ENCODE peak calls at places on chromosomes 11 and 22, in four cellular contexts. Z is H1, K is H9, M is mesendoderm. X is an unnamed sample.

GRCh38 chr11:64849600-64850356 is 5.3 kb upstream of the CDC42BPG start:
- DNase-seq in Z (no peak), K (no peak), M (no peak), X (no peak)

GRCh38 chr11:80958414-80958813 is 1517.6 kb upstream of the TENM4 start:
- DNase-seq in Z (no peak), K (no peak), M (no peak), X (peak)

GRCh38 chr11:67293090-67293489 is 4.0 kb downstream of the ANKRD13D start:
- DNase-seq in Z (no peak), K (no peak), M (no peak), X (peak)

GRCh38 chr22:47238886-47239860 is 476.7 kb downstream of the TBC1D22A start:
- DNase-seq in Z (no peak), K (no peak), M (no peak), X (no peak)

GRCh38 chr11:119034813-119035212 is 4.1 kb upstream of the SLC37A4 start:
- DNase-seq in Z (no peak), K (no peak), M (no peak), X (no peak)

GRCh38 chr22:42202669-42203068 is 67.8 kb downstream of the TCF20 start:
- DNase-seq in Z (no peak), K (no peak), M (peak), X (peak)

GRCh38 chr11:2367266-2368160 is 9.6 kb upstream of the CD81 start:
- DNase-seq in Z (no peak), K (no peak), M (no peak), X (no peak)

GRCh38 chr11:26985941-26986340 is 8.0 kb upstream of the FIBIN start:
- DNase-seq in Z (no peak), K (no peak), M (no peak), X (peak)

GRCh38 chr22:50250555-50251471 is at the start of gene HDAC10:
- DNase-seq in Z (no peak), K (peak), M (peak), X (peak)

GRCh38 chr11:7892751-7893356 is 38.2 kb downstream of the OR10A6 start:
- DNase-seq in Z (no peak), K (no peak), M (peak), X (peak)

GRCh38 chr11:35387341-35387982 is 31.9 kb downstream of the SLC1A2 start:
- DNase-seq in Z (no peak), K (no peak), M (no peak), X (peak)

GRCh38 chr11:17504330-17505107 is 27.9 kb upstream of the ABCC8 start:
- DNase-seq in Z (no peak), K (peak), M (peak), X (peak)

GRCh38 chr22:36166518-36167220 is 6.1 kb upstream of the APOL3 start:
- DNase-seq in Z (no peak), K (no peak), M (no peak), X (no peak)

GRCh38 chr11:73752903-73753302 is 8.0 kb downstream of the RAB6A start:
- DNase-seq in Z (no peak), K (no peak), M (no peak), X (no peak)

GRCh38 chr11:124445646-124446139 is at the start of gene OR8B8:
- DNase-seq in Z (no peak), K (no peak), M (no peak), X (no peak)

GRCh38 chr22:20436309-20437252 is 1.0 kb downstream of the SCARF2 start:
- DNase-seq in Z (no peak), K (peak), M (peak), X (peak)

GRCh38 chr22:19510919-19511341 is 13.3 kb downstream of the CLDN5 start:
- DNase-seq in Z (no peak), K (no peak), M (no peak), X (no peak)

GRCh38 chr11:76604081-76604601 is 66.4 kb downstream of the LRRC32 start:
- DNase-seq in Z (no peak), K (peak), M (no peak), X (no peak)

GRCh38 chr22:33030923-33031525 is 27.2 kb downstream of the SYN3 start:
- DNase-seq in Z (no peak), K (no peak), M (peak), X (no peak)

GRCh38 chr11:76794371-76795284 is 11.5 kb downstream of the TSKU start:
- DNase-seq in Z (no peak), K (peak), M (no peak), X (no peak)

GRCh38 chr11:128757235-128757711 is 63.4 kb downstream of the FLI1 start:
- DNase-seq in Z (no peak), K (peak), M (peak), X (peak)

GRCh38 chr11:18527512-18527911 is 770 bp upstream of the TSG101 start:
- DNase-seq in Z (no peak), K (no peak), M (no peak), X (peak)

GRCh38 chr11:23112987-23113886 is 253.0 kb upstream of the CCDC179 start:
- DNase-seq in Z (no peak), K (peak), M (peak), X (peak)

GRCh38 chr11:2685566-2686359 is 14.0 kb downstream of the KCNQ1OT1 start:
- DNase-seq in Z (no peak), K (no peak), M (no peak), X (no peak)

GRCh38 chr11:32118025-32118974 is 27.4 kb downstream of the RCN1 start:
- DNase-seq in Z (no peak), K (no peak), M (no peak), X (peak)

GRCh38 chr11:118672865-118673264 is 6.6 kb downstream of the TREH start:
- DNase-seq in Z (no peak), K (no peak), M (peak), X (no peak)

GRCh38 chr11:108135845-108136599 is 14.7 kb downstream of the ACAT1 start:
- DNase-seq in Z (no peak), K (no peak), M (no peak), X (peak)

GRCh38 chr11:96293583-96293982 is 49.4 kb downstream of the MAML2 start:
- DNase-seq in Z (no peak), K (no peak), M (no peak), X (no peak)

GRCh38 chr22:49849161-49850020 is 4.3 kb upstream of the ZBED4 start:
- DNase-seq in Z (no peak), K (no peak), M (no peak), X (no peak)

GRCh38 chr22:35341090-35341874 is 39.6 kb upstream of the HMOX1 start:
- DNase-seq in Z (no peak), K (no peak), M (no peak), X (no peak)

GRCh38 chr11:129605815-129606214 is 209.8 kb upstream of the TMEM45B start:
- DNase-seq in Z (no peak), K (no peak), M (no peak), X (no peak)

GRCh38 chr11:15451713-15452112 is 337.0 kb downstream of the INSC start:
- DNase-seq in Z (no peak), K (no peak), M (no peak), X (no peak)

GRCh38 chr11:15446315-15446714 is 331.6 kb downstream of the INSC start:
- DNase-seq in Z (no peak), K (no peak), M (no peak), X (no peak)

DNA sequence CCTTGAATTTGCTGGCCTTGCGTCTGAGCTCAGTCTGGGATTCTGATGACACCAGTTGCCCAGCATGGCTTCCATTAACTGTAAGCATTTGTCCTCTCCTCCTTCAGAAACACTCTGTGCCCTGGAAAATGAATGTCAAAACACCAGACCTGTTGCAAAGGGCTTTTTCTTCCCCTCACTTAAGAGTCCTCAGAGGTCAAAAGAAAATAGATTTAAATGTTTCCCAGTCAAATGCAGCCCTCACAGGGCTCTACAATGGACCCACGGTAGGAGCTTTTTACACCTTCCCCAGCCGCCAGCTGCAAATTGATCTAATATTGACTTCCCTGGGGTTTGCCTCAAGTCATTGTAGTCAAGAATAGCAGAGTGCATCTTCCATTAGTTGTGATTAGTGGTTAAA is 332.2 kb downstream of the INSC start:
- DNase-seq in Z (no peak), K (no peak), M (peak), X (no peak)
- H3K56ac ChIP-seq in Z (no peak), K (no peak), M (no peak), X (no peak)

DNA sequence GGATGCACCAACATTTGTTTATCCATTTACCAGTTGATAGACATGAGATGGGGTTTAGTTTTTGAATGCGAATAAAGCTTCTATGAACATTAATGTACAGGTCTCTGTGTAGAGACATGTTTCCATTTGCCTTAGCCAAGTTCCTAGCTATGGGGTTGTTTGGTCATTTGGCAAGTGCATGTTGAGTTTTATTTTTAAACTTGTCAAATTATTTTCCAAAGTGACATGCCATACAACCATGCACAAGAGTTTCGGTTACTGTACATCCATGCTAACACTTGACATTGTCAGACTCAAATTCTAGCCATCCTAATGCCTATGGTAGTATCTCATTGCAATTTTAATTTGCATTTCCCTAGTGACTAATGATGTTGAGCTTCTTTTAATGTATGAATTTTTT is 70.5 kb upstream of the PARVA start:
- DNase-seq in Z (no peak), K (no peak), M (no peak), X (no peak)
- H3K56ac ChIP-seq in Z (no peak), K (no peak), M (no peak), X (no peak)

DNA sequence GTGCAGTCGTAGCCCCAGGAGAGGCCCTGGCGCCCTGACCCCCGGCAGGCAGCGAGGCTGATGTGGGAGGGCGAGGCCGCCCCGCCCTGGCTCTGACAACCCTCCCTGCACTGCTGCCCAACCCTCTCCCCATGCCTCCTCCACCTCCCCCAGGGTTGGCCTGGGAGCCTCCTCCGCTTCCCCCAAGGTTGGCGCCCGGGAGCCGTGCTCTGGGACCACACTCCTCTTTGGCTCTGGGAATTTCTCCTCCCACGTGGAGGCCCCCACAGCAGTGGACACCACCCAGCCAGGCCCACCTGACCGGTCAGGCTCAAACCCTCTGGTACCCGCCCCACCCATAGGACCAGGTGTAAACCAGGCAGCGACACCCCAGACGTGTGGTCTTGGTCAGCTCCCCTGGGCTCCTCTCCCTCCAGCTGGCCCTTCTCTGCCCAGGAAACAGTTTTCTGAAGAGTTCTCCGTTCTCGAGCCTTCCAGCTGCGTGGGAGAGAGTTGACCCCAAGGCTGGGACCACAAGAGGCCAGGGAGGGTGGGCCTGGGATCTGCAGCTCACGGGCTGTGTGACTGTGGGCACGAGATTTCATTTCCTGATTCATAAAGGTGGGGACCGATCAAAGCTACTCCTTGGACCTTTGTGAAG is 39.5 kb upstream of the BRSK2 start:
- DNase-seq in Z (no peak), K (peak), M (no peak), X (no peak)
- H3K56ac ChIP-seq in Z (no peak), K (no peak), M (no peak), X (no peak)

GRCh38 chr22:24414523-24414922 is 12.9 kb upstream of the ADORA2A start:
- DNase-seq in Z (no peak), K (no peak), M (no peak), X (no peak)
- H3K56ac ChIP-seq in Z (no peak), K (no peak), M (no peak), X (no peak)

GRCh38 chr11:114650661-114651060 is 27.7 kb upstream of the NXPE2 start:
- DNase-seq in Z (no peak), K (no peak), M (no peak), X (no peak)
- H3K56ac ChIP-seq in Z (no peak), K (no peak), M (no peak), X (no peak)

GRCh38 chr22:37417264-37417663 is 10.0 kb downstream of the ELFN2 start:
- DNase-seq in Z (no peak), K (no peak), M (no peak), X (no peak)

GRCh38 chr22:37416806-37417205 is 10.5 kb downstream of the ELFN2 start:
- DNase-seq in Z (no peak), K (no peak), M (no peak), X (no peak)

GRCh38 chr22:37416389-37416788 is 10.9 kb downstream of the ELFN2 start:
- DNase-seq in Z (no peak), K (no peak), M (no peak), X (no peak)

GRCh38 chr22:37418627-37419369 is 8.5 kb downstream of the ELFN2 start:
- DNase-seq in Z (no peak), K (no peak), M (no peak), X (no peak)

DNA sequence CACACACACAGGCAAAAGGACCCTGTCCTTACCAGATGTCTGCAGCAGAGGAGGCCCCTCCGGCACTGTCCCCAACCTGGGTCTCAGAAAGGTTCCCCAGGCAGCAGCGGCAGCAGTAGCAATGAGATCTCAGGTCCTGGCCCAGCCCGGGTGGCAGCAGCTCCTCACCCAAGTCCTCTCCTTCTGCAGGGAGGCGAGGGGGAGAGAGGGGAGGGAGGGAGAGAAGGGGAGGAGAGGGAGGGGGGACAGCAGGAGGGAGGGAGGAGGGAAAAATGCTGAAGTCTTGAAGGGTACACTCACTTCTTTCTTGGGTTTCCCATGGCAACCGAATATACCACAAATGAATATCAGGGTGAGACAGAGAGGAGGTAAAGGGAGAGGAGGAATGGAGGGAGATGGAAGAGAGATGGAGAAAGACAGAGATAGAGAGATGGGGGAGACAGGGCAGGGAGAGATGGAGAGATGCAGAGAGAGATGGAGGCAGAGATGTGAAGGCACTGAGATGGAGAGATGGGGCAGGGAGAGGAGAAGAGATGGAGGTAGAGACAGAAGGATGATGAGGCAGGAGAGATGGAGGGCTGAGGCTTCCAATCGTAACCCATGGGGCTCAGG is 9.4 kb downstream of the ELFN2 start:
- DNase-seq in Z (no peak), K (no peak), M (no peak), X (peak)
- H3K56ac ChIP-seq in Z (no peak), K (no peak), M (no peak), X (no peak)

GRCh38 chr11:92198276-92198675 is 26.3 kb upstream of the FAT3 start:
- DNase-seq in Z (no peak), K (no peak), M (no peak), X (no peak)

GRCh38 chr11:92204731-92205130 is 19.9 kb upstream of the FAT3 start:
- DNase-seq in Z (no peak), K (no peak), M (no peak), X (no peak)

GRCh38 chr11:92199991-92200390 is 24.6 kb upstream of the FAT3 start:
- DNase-seq in Z (no peak), K (no peak), M (peak), X (no peak)
- H3K56ac ChIP-seq in Z (no peak), K (no peak), M (no peak), X (no peak)

X was measured in IMR-90.